ENCODE peak calls at places on chromosomes 3 and 15, in four cellular contexts. One of them, this sample, is unnamed.

GRCh38 chr15:88440021-88440420 is 27.2 kb downstream of the MRPL46 start:
- ATAC-seq in body of pancreas: no peak
- ATAC-seq in RWPE2: peak; percentile 82
- ATAC-seq in A549: no peak
- ATAC-seq in this sample: no peak

GRCh38 chr3:4814302-4814903 is 164.8 kb upstream of the BHLHE40 start:
- ATAC-seq in RWPE2: no peak
- ATAC-seq in body of pancreas: peak; percentile 81
- ATAC-seq in A549: no peak
- ATAC-seq in this sample: no peak

GRCh38 chr3:154427685-154428291 is 2.2 kb downstream of the GPR149 start:
- ATAC-seq in A549: peak; percentile 32
- ATAC-seq in RWPE2: peak; percentile 19
- ATAC-seq in body of pancreas: no peak
- ATAC-seq in this sample: no peak

GRCh38 chr15:69562097-69562496 is 109.5 kb downstream of the RPLP1 start:
- ATAC-seq in A549: no peak
- ATAC-seq in RWPE2: no peak
- ATAC-seq in body of pancreas: no peak
- ATAC-seq in this sample: no peak

GRCh38 chr3:50140990-50141389 is 14.1 kb upstream of the SEMA3F start:
- ATAC-seq in RWPE2: no peak
- ATAC-seq in A549: no peak
- ATAC-seq in body of pancreas: no peak
- ATAC-seq in this sample: no peak

GRCh38 chr3:112744825-112745566 is 101.7 kb downstream of the CD200R1L start:
- ATAC-seq in RWPE2: no peak
- ATAC-seq in A549: no peak
- ATAC-seq in body of pancreas: no peak
- ATAC-seq in this sample: no peak

GRCh38 chr15:38872732-38873131 is 308.1 kb upstream of the RASGRP1 start:
- ATAC-seq in A549: peak; percentile 6
- ATAC-seq in RWPE2: no peak
- ATAC-seq in body of pancreas: no peak
- ATAC-seq in this sample: no peak

GRCh38 chr15:65309882-65310418 is 5.5 kb downstream of the RNU5B-1 start:
- ATAC-seq in RWPE2: peak; percentile 7
- ATAC-seq in body of pancreas: no peak
- ATAC-seq in A549: no peak
- ATAC-seq in this sample: no peak

GRCh38 chr3:194906970-194907629 is 221.4 kb downstream of the FAM43A start:
- ATAC-seq in RWPE2: no peak
- ATAC-seq in body of pancreas: no peak
- ATAC-seq in A549: no peak
- ATAC-seq in this sample: no peak

GRCh38 chr3:101591071-101591470 is 17.1 kb downstream of the PCNP start:
- ATAC-seq in A549: no peak
- ATAC-seq in RWPE2: no peak
- ATAC-seq in body of pancreas: no peak
- ATAC-seq in this sample: no peak

GRCh38 chr15:63395730-63396545 is 14.3 kb upstream of the CA12 start:
- ATAC-seq in body of pancreas: peak; percentile 13
- ATAC-seq in RWPE2: no peak
- ATAC-seq in A549: no peak
- ATAC-seq in this sample: no peak

GRCh38 chr3:52004906-52005395 is 9.3 kb upstream of the RPL29 start:
- ATAC-seq in RWPE2: no peak
- ATAC-seq in A549: no peak
- ATAC-seq in body of pancreas: no peak
- ATAC-seq in this sample: no peak

GRCh38 chr3:147945968-147946519 is 536.9 kb downstream of the ZIC1 start:
- ATAC-seq in body of pancreas: peak; percentile 86
- ATAC-seq in A549: peak; percentile 91
- ATAC-seq in RWPE2: peak; percentile 60
- ATAC-seq in this sample: peak; percentile 92

GRCh38 chr3:28726840-28727239 is 378.2 kb upstream of the AZI2 start:
- ATAC-seq in body of pancreas: peak; percentile 97
- ATAC-seq in A549: peak; percentile 50
- ATAC-seq in RWPE2: peak; percentile 82
- ATAC-seq in this sample: peak; percentile 88

GRCh38 chr3:58190291-58190690 is 20.5 kb downstream of the DNASE1L3 start:
- ATAC-seq in A549: peak; percentile 6
- ATAC-seq in body of pancreas: no peak
- ATAC-seq in RWPE2: no peak
- ATAC-seq in this sample: no peak

GRCh38 chr15:70378126-70379031 is 280.7 kb upstream of the TLE3 start:
- ATAC-seq in body of pancreas: no peak
- ATAC-seq in RWPE2: no peak
- ATAC-seq in A549: no peak
- ATAC-seq in this sample: no peak

GRCh38 chr3:197957775-197958103 is 2.3 kb upstream of the LMLN start:
- ATAC-seq in RWPE2: no peak
- ATAC-seq in body of pancreas: no peak
- ATAC-seq in A549: no peak
- ATAC-seq in this sample: no peak

GRCh38 chr3:113086506-113087461 is 96.0 kb downstream of the GTPBP8 start:
- ATAC-seq in A549: peak; percentile 86
- ATAC-seq in RWPE2: peak; percentile 59
- ATAC-seq in body of pancreas: no peak
- ATAC-seq in this sample: peak; percentile 61

GRCh38 chr15:81189583-81190283 is 6.9 kb upstream of the IL16 start:
- ATAC-seq in A549: no peak
- ATAC-seq in body of pancreas: peak; percentile 93
- ATAC-seq in RWPE2: peak; percentile 88
- ATAC-seq in this sample: no peak

GRCh38 chr3:197317250-197317963 is 19.0 kb upstream of the DLG1 start:
- ATAC-seq in body of pancreas: peak; percentile 24
- ATAC-seq in RWPE2: peak; percentile 90
- ATAC-seq in A549: no peak
- ATAC-seq in this sample: peak; percentile 77

GRCh38 chr15:67755264-67755663 is 70.0 kb upstream of the SKOR1 start:
- ATAC-seq in RWPE2: no peak
- ATAC-seq in body of pancreas: no peak
- ATAC-seq in A549: no peak
- ATAC-seq in this sample: no peak

GRCh38 chr3:45479627-45480026 is 91.3 kb downstream of the LARS2 start:
- ATAC-seq in A549: no peak
- ATAC-seq in RWPE2: peak; percentile 94
- ATAC-seq in body of pancreas: no peak
- ATAC-seq in this sample: peak; percentile 95

GRCh38 chr15:38201714-38202113 is 50.9 kb upstream of the SPRED1 start:
- ATAC-seq in RWPE2: no peak
- ATAC-seq in body of pancreas: no peak
- ATAC-seq in A549: no peak
- ATAC-seq in this sample: no peak

GRCh38 chr15:20348900-20349773 is 192.5 kb downstream of the GOLGA6L6 start:
- ATAC-seq in body of pancreas: no peak
- ATAC-seq in A549: peak; percentile 7
- ATAC-seq in RWPE2: peak; percentile 6
- ATAC-seq in this sample: no peak

GRCh38 chr3:117549716-117550115 is 840.1 kb downstream of the TUSC7 start:
- ATAC-seq in A549: no peak
- ATAC-seq in RWPE2: no peak
- ATAC-seq in body of pancreas: no peak
- ATAC-seq in this sample: no peak

GRCh38 chr3:55269096-55269495 is 218.0 kb downstream of the WNT5A start:
- ATAC-seq in body of pancreas: no peak
- ATAC-seq in RWPE2: no peak
- ATAC-seq in A549: no peak
- ATAC-seq in this sample: no peak

GRCh38 chr3:124714218-124714853 is 15.9 kb upstream of the UMPS start:
- ATAC-seq in A549: peak; percentile 13
- ATAC-seq in body of pancreas: no peak
- ATAC-seq in RWPE2: no peak
- ATAC-seq in this sample: no peak

GRCh38 chr15:28165791-28166190 is 66.7 kb upstream of the OCA2 start:
- ATAC-seq in A549: no peak
- ATAC-seq in body of pancreas: no peak
- ATAC-seq in RWPE2: no peak
- ATAC-seq in this sample: no peak

GRCh38 chr3:133536635-133536980 is 36.9 kb upstream of the CDV3 start:
- ATAC-seq in body of pancreas: no peak
- ATAC-seq in A549: peak; percentile 55
- ATAC-seq in RWPE2: no peak
- ATAC-seq in this sample: no peak

GRCh38 chr3:102207173-102207572 is 227.6 kb upstream of the ZPLD1 start:
- ATAC-seq in body of pancreas: no peak
- ATAC-seq in A549: no peak
- ATAC-seq in RWPE2: no peak
- ATAC-seq in this sample: peak; percentile 71

GRCh38 chr3:122691195-122691594 is 10.6 kb downstream of the PARP14 start:
- ATAC-seq in A549: peak; percentile 78
- ATAC-seq in body of pancreas: peak; percentile 70
- ATAC-seq in RWPE2: peak; percentile 48
- ATAC-seq in this sample: peak; percentile 57

GRCh38 chr3:12752111-12752510 is 6.9 kb downstream of the TMEM40 start:
- ATAC-seq in body of pancreas: no peak
- ATAC-seq in A549: no peak
- ATAC-seq in RWPE2: peak; percentile 7
- ATAC-seq in this sample: no peak

GRCh38 chr3:146503459-146504202 is 34.3 kb upstream of the PLSCR2 start:
- ATAC-seq in body of pancreas: peak; percentile 25
- ATAC-seq in A549: peak; percentile 89
- ATAC-seq in RWPE2: peak; percentile 84
- ATAC-seq in this sample: peak; percentile 97

This sample was measured in SK-N-SH treated with all-trans-retinoic acid at 6 μM for 48 hours.